ENCODE peak calls at places on chromosomes 13 and 19, in six cellular contexts. One of them, this sample, is unnamed.
A peak's percentile ranks its signal among the peaks of the same experiment; 100 is the strongest.

GRCh38 chr13:100302391-100302790 is 213.5 kb downstream of the PCCA start:
- DNase-seq in fibroblast of lung: no peak
- DNase-seq in MM.1S: no peak
- DNase-seq in IMR-90: no peak
- DNase-seq in heart right ventricle: no peak
- DNase-seq in spleen: no peak
- DNase-seq in this sample: no peak

GRCh38 chr13:85666356-85666755 is 132.9 kb downstream of the SLITRK6 start:
- DNase-seq in fibroblast of lung: no peak
- DNase-seq in MM.1S: no peak
- DNase-seq in IMR-90: no peak
- DNase-seq in heart right ventricle: no peak
- DNase-seq in spleen: no peak
- DNase-seq in this sample: no peak

GRCh38 chr19:30719189-30719990 is 347.2 kb downstream of the ZNF536 start:
- DNase-seq in fibroblast of lung: peak; percentile 18
- DNase-seq in MM.1S: peak; percentile 14
- DNase-seq in IMR-90: no peak
- DNase-seq in heart right ventricle: peak; percentile 84
- DNase-seq in spleen: peak; percentile 83
- DNase-seq in this sample: peak; percentile 32

GRCh38 chr19:43798546-43799409 is 3.5 kb downstream of the LYPD5 start:
- DNase-seq in fibroblast of lung: no peak
- DNase-seq in MM.1S: no peak
- DNase-seq in IMR-90: no peak
- DNase-seq in heart right ventricle: no peak
- DNase-seq in spleen: peak; percentile 84
- DNase-seq in this sample: no peak

GRCh38 chr19:46955114-46955812 is 64.4 kb upstream of the NPAS1 start:
- DNase-seq in fibroblast of lung: no peak
- DNase-seq in MM.1S: peak; percentile 74
- DNase-seq in IMR-90: peak; percentile 52
- DNase-seq in heart right ventricle: no peak
- DNase-seq in spleen: no peak
- DNase-seq in this sample: no peak

GRCh38 chr19:1725100-1726064 is 27.9 kb upstream of the ONECUT3 start:
- DNase-seq in fibroblast of lung: peak; percentile 34
- DNase-seq in MM.1S: peak; percentile 21
- DNase-seq in IMR-90: peak; percentile 28
- DNase-seq in heart right ventricle: peak; percentile 60
- DNase-seq in spleen: no peak
- DNase-seq in this sample: peak; percentile 49

GRCh38 chr13:114009590-114010400 is 35.9 kb upstream of the C13orf46 start:
- DNase-seq in fibroblast of lung: no peak
- DNase-seq in MM.1S: no peak
- DNase-seq in IMR-90: no peak
- DNase-seq in heart right ventricle: no peak
- DNase-seq in spleen: peak; percentile 61
- DNase-seq in this sample: no peak

GRCh38 chr13:57624565-57625435 is 6.7 kb upstream of the PCDH17 start:
- DNase-seq in fibroblast of lung: peak; percentile 78
- DNase-seq in MM.1S: peak; percentile 18
- DNase-seq in IMR-90: peak; percentile 41
- DNase-seq in heart right ventricle: no peak
- DNase-seq in spleen: no peak
- DNase-seq in this sample: no peak

GRCh38 chr19:17073869-17074627 is 1.2 kb downstream of the HAUS8 start:
- DNase-seq in fibroblast of lung: no peak
- DNase-seq in MM.1S: peak; percentile 85
- DNase-seq in IMR-90: peak; percentile 16
- DNase-seq in heart right ventricle: no peak
- DNase-seq in spleen: peak; percentile 81
- DNase-seq in this sample: no peak

GRCh38 chr13:39040206-39040605 is 1.9 kb downstream of the NHLRC3 start:
- DNase-seq in fibroblast of lung: peak; percentile 6
- DNase-seq in MM.1S: no peak
- DNase-seq in IMR-90: no peak
- DNase-seq in heart right ventricle: no peak
- DNase-seq in spleen: no peak
- DNase-seq in this sample: no peak

GRCh38 chr13:84273163-84273562 is 390.9 kb upstream of the SLITRK1 start:
- DNase-seq in fibroblast of lung: no peak
- DNase-seq in MM.1S: no peak
- DNase-seq in IMR-90: no peak
- DNase-seq in heart right ventricle: no peak
- DNase-seq in spleen: no peak
- DNase-seq in this sample: no peak

GRCh38 chr13:33637978-33638743 is 179.8 kb upstream of the RFC3 start:
- DNase-seq in fibroblast of lung: peak; percentile 43
- DNase-seq in MM.1S: no peak
- DNase-seq in IMR-90: peak; percentile 49
- DNase-seq in heart right ventricle: no peak
- DNase-seq in spleen: no peak
- DNase-seq in this sample: no peak

GRCh38 chr19:38389101-38389925 is 816 bp downstream of the SPRED3 start:
- DNase-seq in fibroblast of lung: peak; percentile 75
- DNase-seq in MM.1S: no peak
- DNase-seq in IMR-90: peak; percentile 82
- DNase-seq in heart right ventricle: no peak
- DNase-seq in spleen: no peak
- DNase-seq in this sample: peak; percentile 35

GRCh38 chr19:3114018-3114726 is 20.0 kb downstream of the GNA11 start:
- DNase-seq in fibroblast of lung: no peak
- DNase-seq in MM.1S: no peak
- DNase-seq in IMR-90: no peak
- DNase-seq in heart right ventricle: peak; percentile 18
- DNase-seq in spleen: no peak
- DNase-seq in this sample: no peak

GRCh38 chr13:111639994-111640393 is 319.6 kb downstream of the TEX29 start:
- DNase-seq in fibroblast of lung: no peak
- DNase-seq in MM.1S: no peak
- DNase-seq in IMR-90: no peak
- DNase-seq in heart right ventricle: peak; percentile 34
- DNase-seq in spleen: no peak
- DNase-seq in this sample: peak; percentile 66

GRCh38 chr13:50410921-50411712 is 395.9 kb downstream of the KCNRG start:
- DNase-seq in fibroblast of lung: peak; percentile 83
- DNase-seq in MM.1S: no peak
- DNase-seq in IMR-90: peak; percentile 86
- DNase-seq in heart right ventricle: no peak
- DNase-seq in spleen: no peak
- DNase-seq in this sample: no peak

GRCh38 chr13:98741741-98742435 is 10.6 kb downstream of the SLC15A1 start:
- DNase-seq in fibroblast of lung: peak; percentile 25
- DNase-seq in MM.1S: no peak
- DNase-seq in IMR-90: no peak
- DNase-seq in heart right ventricle: no peak
- DNase-seq in spleen: no peak
- DNase-seq in this sample: no peak

GRCh38 chr13:80850771-80851170 is 509.8 kb upstream of the SPRY2 start:
- DNase-seq in fibroblast of lung: no peak
- DNase-seq in MM.1S: no peak
- DNase-seq in IMR-90: no peak
- DNase-seq in heart right ventricle: no peak
- DNase-seq in spleen: no peak
- DNase-seq in this sample: no peak

GRCh38 chr13:89541091-89542030 is 1806.1 kb upstream of the MIR17HG start:
- DNase-seq in fibroblast of lung: no peak
- DNase-seq in MM.1S: no peak
- DNase-seq in IMR-90: no peak
- DNase-seq in heart right ventricle: no peak
- DNase-seq in spleen: no peak
- DNase-seq in this sample: no peak

GRCh38 chr19:15812059-15812722 is 3.3 kb downstream of the OR10H1 start:
- DNase-seq in fibroblast of lung: no peak
- DNase-seq in MM.1S: no peak
- DNase-seq in IMR-90: no peak
- DNase-seq in heart right ventricle: no peak
- DNase-seq in spleen: no peak
- DNase-seq in this sample: no peak

GRCh38 chr13:112154301-112155060 is 87.5 kb downstream of the SOX1 start:
- DNase-seq in fibroblast of lung: no peak
- DNase-seq in MM.1S: no peak
- DNase-seq in IMR-90: no peak
- DNase-seq in heart right ventricle: no peak
- DNase-seq in spleen: no peak
- DNase-seq in this sample: no peak

GRCh38 chr19:33612928-33613327 is 8.8 kb upstream of the CHST8 start:
- DNase-seq in fibroblast of lung: no peak
- DNase-seq in MM.1S: no peak
- DNase-seq in IMR-90: no peak
- DNase-seq in heart right ventricle: no peak
- DNase-seq in spleen: no peak
- DNase-seq in this sample: no peak

GRCh38 chr13:72963762-72964161 is 95.0 kb upstream of the KLF5 start:
- DNase-seq in fibroblast of lung: no peak
- DNase-seq in MM.1S: no peak
- DNase-seq in IMR-90: no peak
- DNase-seq in heart right ventricle: no peak
- DNase-seq in spleen: no peak
- DNase-seq in this sample: no peak

GRCh38 chr19:34269968-34270621 is 15.7 kb downstream of the GARRE1 start:
- DNase-seq in fibroblast of lung: peak; percentile 49
- DNase-seq in MM.1S: peak; percentile 85
- DNase-seq in IMR-90: peak; percentile 66
- DNase-seq in heart right ventricle: peak; percentile 57
- DNase-seq in spleen: peak; percentile 91
- DNase-seq in this sample: no peak

GRCh38 chr19:52170304-52170703 is 1.1 kb downstream of the ZNF836 start:
- DNase-seq in fibroblast of lung: no peak
- DNase-seq in MM.1S: no peak
- DNase-seq in IMR-90: no peak
- DNase-seq in heart right ventricle: no peak
- DNase-seq in spleen: no peak
- DNase-seq in this sample: no peak

GRCh38 chr13:31207630-31208549 is 8.1 kb downstream of the B3GLCT start:
- DNase-seq in fibroblast of lung: peak; percentile 58
- DNase-seq in MM.1S: no peak
- DNase-seq in IMR-90: peak; percentile 73
- DNase-seq in heart right ventricle: peak; percentile 55
- DNase-seq in spleen: no peak
- DNase-seq in this sample: no peak

GRCh38 chr13:96481482-96481881 is 391.6 kb downstream of the HS6ST3 start:
- DNase-seq in fibroblast of lung: no peak
- DNase-seq in MM.1S: no peak
- DNase-seq in IMR-90: no peak
- DNase-seq in heart right ventricle: no peak
- DNase-seq in spleen: no peak
- DNase-seq in this sample: no peak

GRCh38 chr19:31436121-31436776 is 87.0 kb upstream of the TSHZ3 start:
- DNase-seq in fibroblast of lung: no peak
- DNase-seq in MM.1S: no peak
- DNase-seq in IMR-90: peak; percentile 24
- DNase-seq in heart right ventricle: no peak
- DNase-seq in spleen: no peak
- DNase-seq in this sample: no peak

GRCh38 chr19:11125994-11126685 is 29.4 kb downstream of the SPC24 start:
- DNase-seq in fibroblast of lung: peak; percentile 78
- DNase-seq in MM.1S: peak; percentile 77
- DNase-seq in IMR-90: peak; percentile 64
- DNase-seq in heart right ventricle: peak; percentile 79
- DNase-seq in spleen: peak; percentile 93
- DNase-seq in this sample: peak; percentile 71

GRCh38 chr19:7225741-7226140 is 68.5 kb downstream of the INSR start:
- DNase-seq in fibroblast of lung: no peak
- DNase-seq in MM.1S: no peak
- DNase-seq in IMR-90: no peak
- DNase-seq in heart right ventricle: no peak
- DNase-seq in spleen: no peak
- DNase-seq in this sample: no peak

GRCh38 chr19:32881766-32882165 is 12.2 kb upstream of the SLC7A9 start:
- DNase-seq in fibroblast of lung: no peak
- DNase-seq in MM.1S: no peak
- DNase-seq in IMR-90: no peak
- DNase-seq in heart right ventricle: no peak
- DNase-seq in spleen: peak; percentile 72
- DNase-seq in this sample: no peak

GRCh38 chr13:111225184-111225583 is 95.3 kb upstream of the TEX29 start:
- DNase-seq in fibroblast of lung: no peak
- DNase-seq in MM.1S: no peak
- DNase-seq in IMR-90: no peak
- DNase-seq in heart right ventricle: no peak
- DNase-seq in spleen: no peak
- DNase-seq in this sample: no peak

GRCh38 chr13:110963554-110963970 is 48.7 kb upstream of the ANKRD10 start:
- DNase-seq in fibroblast of lung: no peak
- DNase-seq in MM.1S: no peak
- DNase-seq in IMR-90: no peak
- DNase-seq in heart right ventricle: no peak
- DNase-seq in spleen: no peak
- DNase-seq in this sample: no peak

GRCh38 chr19:14147797-14148605 is 11.6 kb upstream of the ASF1B start:
- DNase-seq in fibroblast of lung: peak; percentile 65
- DNase-seq in MM.1S: no peak
- DNase-seq in IMR-90: peak; percentile 57
- DNase-seq in heart right ventricle: peak; percentile 79
- DNase-seq in spleen: peak; percentile 88
- DNase-seq in this sample: peak; percentile 80
- TF ChIP-seq CTCF in fibroblast of lung: peak; percentile 86
- TF ChIP-seq CTCF in MM.1S: peak; percentile 49
- TF ChIP-seq CTCF in IMR-90: peak; percentile 81
- TF ChIP-seq CTCF in heart right ventricle: peak; percentile 94
- TF ChIP-seq CTCF in spleen: peak; percentile 76
- TF ChIP-seq CTCF in this sample: peak; percentile 87

GRCh38 chr19:50669319-50670101 is 20.3 kb downstream of the C19orf81 start:
- DNase-seq in fibroblast of lung: peak; percentile 25
- DNase-seq in MM.1S: peak; percentile 26
- DNase-seq in IMR-90: peak; percentile 15
- DNase-seq in heart right ventricle: no peak
- DNase-seq in spleen: no peak
- DNase-seq in this sample: peak; percentile 35
- H3K27me3 ChIP-seq in fibroblast of lung: peaks cover 18% of the 10 kb centered on the region
- H3K27me3 ChIP-seq in MM.1S: peaks cover 58% of the 10 kb centered on the region
- H3K27me3 ChIP-seq in IMR-90: peaks cover 57% of the 10 kb centered on the region
- H3K27me3 ChIP-seq in heart right ventricle: peaks cover 80% of the 10 kb centered on the region
- H3K27me3 ChIP-seq in spleen: peaks cover 45% of the 10 kb centered on the region
- H3K27me3 ChIP-seq in this sample: peaks cover 29% of the 10 kb centered on the region

GRCh38 chr13:91564422-91564821 is 166.0 kb downstream of the GPC5 start:
- DNase-seq in fibroblast of lung: no peak
- DNase-seq in MM.1S: no peak
- DNase-seq in IMR-90: no peak
- DNase-seq in heart right ventricle: no peak
- DNase-seq in spleen: no peak
- DNase-seq in this sample: no peak
- H3K27ac ChIP-seq in fibroblast of lung: no peak overlapping the region
- H3K27ac ChIP-seq in MM.1S: no peak overlapping the region
- H3K27ac ChIP-seq in IMR-90: no peak overlapping the region
- H3K27ac ChIP-seq in heart right ventricle: no peak overlapping the region
- H3K27ac ChIP-seq in spleen: no peak overlapping the region
- H3K27ac ChIP-seq in this sample: no peak overlapping the region

GRCh38 chr13:32587014-32587773 is 942 bp downstream of the PDS5B start:
- DNase-seq in fibroblast of lung: peak; percentile 71
- DNase-seq in MM.1S: peak; percentile 54
- DNase-seq in IMR-90: peak; percentile 62
- DNase-seq in heart right ventricle: peak; percentile 76
- DNase-seq in spleen: peak; percentile 92
- DNase-seq in this sample: peak; percentile 58
- TF ChIP-seq CTCF in fibroblast of lung: no peak
- TF ChIP-seq CTCF in MM.1S: no peak
- TF ChIP-seq CTCF in IMR-90: no peak
- TF ChIP-seq CTCF in heart right ventricle: peak; percentile 16
- TF ChIP-seq CTCF in spleen: no peak
- TF ChIP-seq CTCF in this sample: no peak

This sample was measured in dorsolateral prefrontal cortex.